ENCODE peak calls at places on chromosomes 11 and 22, in seven cellular contexts. U, O, Q, F, I, K and E are unnamed samples.

GRCh38 chr11:72430743-72431570 is 3.4 kb downstream of the CLPB start:
- DNase-seq in U (peak), O (no peak), Q (peak), F (peak), I (no peak), K (peak), E (peak)

GRCh38 chr11:22657101-22657694 is 9.2 kb upstream of the GAS2 start:
- DNase-seq in U (no peak), O (no peak), Q (peak), F (no peak), I (no peak), K (no peak), E (no peak)

GRCh38 chr11:75450826-75451783 is 18.1 kb upstream of the KLHL35 start:
- DNase-seq in U (no peak), O (no peak), Q (no peak), F (no peak), I (no peak), K (no peak), E (no peak)

GRCh38 chr11:18080451-18080850 is 25.4 kb downstream of the SAAL1 start:
- DNase-seq in U (no peak), O (no peak), Q (no peak), F (no peak), I (no peak), K (no peak), E (no peak)

GRCh38 chr11:61912530-61912898 is 4.9 kb downstream of the RAB3IL1 start:
- DNase-seq in U (no peak), O (no peak), Q (no peak), F (no peak), I (no peak), K (no peak), E (no peak)

GRCh38 chr22:36546932-36547331 is 18.0 kb upstream of the EIF3D start:
- DNase-seq in U (peak), O (no peak), Q (no peak), F (peak), I (no peak), K (no peak), E (no peak)

GRCh38 chr11:12377824-12378593 is 638 bp downstream of the PARVA start:
- DNase-seq in U (peak), O (no peak), Q (peak), F (peak), I (no peak), K (no peak), E (no peak)

GRCh38 chr11:118048472-118049370 is 28.2 kb upstream of the TMPRSS4 start:
- DNase-seq in U (no peak), O (no peak), Q (no peak), F (no peak), I (no peak), K (no peak), E (no peak)

GRCh38 chr11:130400793-130401483 is 27.5 kb downstream of the ADAMTS8 start:
- DNase-seq in U (peak), O (no peak), Q (no peak), F (peak), I (no peak), K (no peak), E (no peak)

GRCh38 chr11:5625281-5625680 is 480 bp downstream of the TRIM34 start:
- DNase-seq in U (peak), O (no peak), Q (no peak), F (no peak), I (no peak), K (no peak), E (no peak)